ENCODE peak calls at places on chromosomes 2 and 18, in nine cellular contexts. T is effector memory CD8-positive, alpha-beta T cell; F is GM13977; E is ELR; O is heart right ventricle; U is uterus; S is lower lobe of right lung; C is stimulated activated CD8-positive, alpha-beta memory T cell treated with anti-CD3 and anti-CD28 coated beads, Interleukin-7, amount 100 ng/mL, for 1 hour; N is natural killer cell treated with Interleukin-12 subunit alpha and Interleukin-12 subunit beta and Interleukin-15 and Interleukin-18, amount 100 ng/mL, for 72 hours. D is an unnamed sample.

GRCh38 chr18:61474918-61475317 is 141.7 kb downstream of the CDH20 start:
- DNase-seq in N (no peak), S (no peak), C (no peak), E (no peak), U (no peak), T (no peak), F (no peak), O (no peak), D (no peak)

GRCh38 chr18:76545433-76546281 is 50.6 kb upstream of the ZNF516 start:
- DNase-seq in E (no peak), F (no peak), O (no peak), T (no peak), S (no peak), U (no peak), C (no peak), N (no peak), D (no peak)

GRCh38 chr18:54561864-54562263 is 29.2 kb upstream of the DYNAP start:
- DNase-seq in U (no peak), S (no peak), O (no peak), E (no peak), C (no peak), N (no peak), F (no peak), T (no peak), D (no peak)

GRCh38 chr2:11388262-11389047 is 44.0 kb upstream of the ROCK2 start:
- DNase-seq in E (no peak), S (no peak), O (no peak), U (no peak), T (no peak), N (no peak), C (no peak), F (no peak), D (peak; percentile 81)

GRCh38 chr2:217402622-217403383 is 542.9 kb upstream of the TNP1 start:
- DNase-seq in C (no peak), N (no peak), S (no peak), U (peak; percentile 89), E (peak; percentile 34), T (no peak), F (no peak), O (no peak), D (no peak)

GRCh38 chr2:231399853-231400667 is 4.5 kb downstream of the B3GNT7 start:
- DNase-seq in N (no peak), U (peak; percentile 64), S (no peak), E (peak; percentile 76), T (no peak), F (peak; percentile 28), C (no peak), O (peak; percentile 53), D (peak; percentile 53)

GRCh38 chr2:57475391-57475790 is 571.2 kb upstream of the VRK2 start:
- DNase-seq in C (no peak), U (no peak), F (no peak), O (no peak), S (no peak), N (no peak), T (no peak), E (no peak), D (no peak)

GRCh38 chr2:160492401-160493226 is 993 bp downstream of the RBMS1 start:
- DNase-seq in F (no peak), E (peak; percentile 82), C (peak; percentile 29), O (peak; percentile 81), U (peak; percentile 75), N (no peak), S (peak; percentile 76), T (peak; percentile 30), D (peak; percentile 68)

GRCh38 chr2:144198116-144198515 is 321.8 kb downstream of the ZEB2 start:
- DNase-seq in T (no peak), N (no peak), S (no peak), F (no peak), O (no peak), E (peak; percentile 75), U (no peak), C (no peak), D (no peak)

GRCh38 chr18:59516356-59517155 is 157.5 kb upstream of the LMAN1 start:
- DNase-seq in U (peak; percentile 69), E (peak; percentile 85), N (no peak), F (no peak), T (no peak), O (peak; percentile 70), C (no peak), S (no peak), D (peak; percentile 6)

GRCh38 chr2:237700583-237701032 is 73.2 kb downstream of the LRRFIP1 start:
- DNase-seq in U (peak; percentile 69), C (peak; percentile 56), O (peak; percentile 84), T (peak; percentile 59), E (peak; percentile 75), N (peak; percentile 78), S (no peak), F (no peak), D (no peak)

GRCh38 chr2:232897386-232897970 is 27.4 kb downstream of the SNORC start:
- DNase-seq in C (no peak), F (no peak), N (no peak), S (no peak), O (no peak), U (no peak), T (no peak), E (no peak), D (no peak)

GRCh38 chr2:168717790-168718502 is 84.5 kb upstream of the NOSTRIN start:
- DNase-seq in F (no peak), O (no peak), E (no peak), N (no peak), T (no peak), U (no peak), S (no peak), C (no peak), D (no peak)

GRCh38 chr18:60668583-60668982 is 296.0 kb upstream of the MC4R start:
- DNase-seq in E (no peak), N (no peak), S (no peak), O (no peak), C (no peak), F (no peak), T (no peak), U (no peak), D (no peak)

GRCh38 chr18:35671952-35672603 is 90.5 kb downstream of the GALNT1 start:
- DNase-seq in E (peak; percentile 7), T (no peak), F (no peak), S (no peak), N (no peak), O (no peak), C (no peak), U (no peak), D (peak; percentile 5)

GRCh38 chr2:133605031-133605773 is 36.9 kb upstream of the NCKAP5 start:
- DNase-seq in O (no peak), C (no peak), T (no peak), F (no peak), N (no peak), S (no peak), U (no peak), E (peak; percentile 74), D (no peak)

GRCh38 chr2:227653419-227653818 is 13.2 kb upstream of the SCYGR5 start:
- DNase-seq in N (no peak), F (no peak), U (no peak), S (no peak), E (no peak), C (no peak), O (no peak), T (no peak), D (no peak)

GRCh38 chr2:11762799-11763461 is 16.5 kb downstream of the LPIN1 start:
- DNase-seq in T (no peak), F (no peak), O (no peak), S (no peak), U (no peak), N (no peak), E (no peak), C (no peak), D (no peak)

GRCh38 chr2:73285162-73285739 is 973 bp upstream of the FBXO41 start:
- DNase-seq in N (no peak), U (no peak), S (no peak), E (no peak), O (no peak), T (no peak), F (peak; percentile 59), C (no peak), D (peak; percentile 32)

GRCh38 chr2:9984861-9985480 is 33.5 kb downstream of the GRHL1 start:
- DNase-seq in U (no peak), N (no peak), T (no peak), E (peak; percentile 47), S (no peak), C (no peak), O (no peak), F (no peak), D (no peak)

GRCh38 chr2:11811036-11811654 is 64.7 kb downstream of the LPIN1 start:
- DNase-seq in O (peak; percentile 46), U (no peak), E (no peak), N (no peak), S (no peak), C (no peak), T (no peak), F (no peak), D (no peak)

GRCh38 chr18:21575656-21576055 is 24.8 kb downstream of the ESCO1 start:
- DNase-seq in C (no peak), T (no peak), S (no peak), F (no peak), N (no peak), U (no peak), O (no peak), E (no peak), D (no peak)

GRCh38 chr18:21191596-21192307 is 50.3 kb upstream of the GREB1L start:
- DNase-seq in C (no peak), F (no peak), N (no peak), U (peak; percentile 20), T (no peak), E (peak; percentile 72), O (peak; percentile 20), S (peak; percentile 61), D (peak; percentile 71)

GRCh38 chr2:229943171-229943570 is 20.9 kb downstream of the FBXO36 start:
- DNase-seq in C (no peak), E (no peak), U (no peak), N (no peak), O (no peak), S (peak; percentile 23), T (no peak), F (no peak), D (no peak)

GRCh38 chr2:107312240-107312639 is 426.3 kb upstream of the ST6GAL2 start:
- DNase-seq in O (no peak), E (no peak), C (no peak), U (no peak), F (no peak), S (no peak), T (no peak), N (no peak), D (no peak)

GRCh38 chr2:97673187-97673914 is 3.8 kb downstream of the C2orf92 start:
- DNase-seq in C (no peak), F (no peak), S (no peak), U (no peak), N (no peak), T (no peak), E (peak; percentile 15), O (no peak), D (no peak)

GRCh38 chr2:16774091-16774490 is 108.5 kb upstream of the CYRIA start:
- DNase-seq in T (no peak), S (no peak), O (no peak), U (no peak), E (peak; percentile 0), C (no peak), F (no peak), N (no peak), D (no peak)

GRCh38 chr2:47833516-47833968 is 50.6 kb downstream of the MSH6 start:
- DNase-seq in E (no peak), O (no peak), T (no peak), S (no peak), C (no peak), N (no peak), F (peak; percentile 33), U (no peak), D (no peak)

GRCh38 chr2:220513573-220514288 is 886.3 kb downstream of the SLC4A3 start:
- DNase-seq in C (no peak), S (no peak), N (no peak), O (no peak), U (no peak), E (peak; percentile 70), T (no peak), F (no peak), D (no peak)

GRCh38 chr2:109269956-109270757 is 141.2 kb downstream of the SH3RF3 start:
- DNase-seq in E (no peak), N (no peak), O (no peak), T (no peak), C (no peak), U (no peak), F (no peak), S (no peak), D (no peak)

GRCh38 chr18:79631761-79632446 is 47.7 kb upstream of the CTDP1 start:
- DNase-seq in F (no peak), S (no peak), T (no peak), U (no peak), N (no peak), E (no peak), O (peak; percentile 2), C (no peak), D (no peak)